ENCODE peak calls at places on chromosome 3, in seven cellular contexts. One of them, this sample, is unnamed.

GRCh38 chr3:189908646-189909045 is 212.1 kb downstream of the P3H2 start:
- DNase-seq in T-cell: no peak
- DNase-seq in HTR-8/SVneo: no peak
- DNase-seq in transverse colon: no peak
- DNase-seq in CD4-positive, alpha-beta T cell: no peak
- DNase-seq in T follicular helper cell: no peak
- DNase-seq in non-pigmented ciliary epithelial cell: peak
- DNase-seq in this sample: no peak

GRCh38 chr3:77562089-77562488 is 522.2 kb downstream of the ROBO2 start:
- DNase-seq in HTR-8/SVneo: no peak
- DNase-seq in CD4-positive, alpha-beta T cell: no peak
- DNase-seq in non-pigmented ciliary epithelial cell: no peak
- DNase-seq in T follicular helper cell: no peak
- DNase-seq in transverse colon: no peak
- DNase-seq in T-cell: no peak
- DNase-seq in this sample: no peak

GRCh38 chr3:33722626-33723370 is 4.7 kb upstream of the CLASP2 start:
- DNase-seq in T follicular helper cell: no peak
- DNase-seq in HTR-8/SVneo: no peak
- DNase-seq in T-cell: no peak
- DNase-seq in CD4-positive, alpha-beta T cell: no peak
- DNase-seq in non-pigmented ciliary epithelial cell: no peak
- DNase-seq in transverse colon: no peak
- DNase-seq in this sample: no peak

GRCh38 chr3:195095704-195096036 is 175.3 kb downstream of the XXYLT1 start:
- DNase-seq in HTR-8/SVneo: no peak
- DNase-seq in non-pigmented ciliary epithelial cell: no peak
- DNase-seq in T-cell: no peak
- DNase-seq in T follicular helper cell: no peak
- DNase-seq in CD4-positive, alpha-beta T cell: no peak
- DNase-seq in transverse colon: no peak
- DNase-seq in this sample: no peak

GRCh38 chr3:117630885-117631284 is 921.3 kb downstream of the TUSC7 start:
- DNase-seq in non-pigmented ciliary epithelial cell: no peak
- DNase-seq in transverse colon: no peak
- DNase-seq in CD4-positive, alpha-beta T cell: no peak
- DNase-seq in T follicular helper cell: no peak
- DNase-seq in HTR-8/SVneo: no peak
- DNase-seq in T-cell: no peak
- DNase-seq in this sample: no peak

GRCh38 chr3:197472151-197472550 is 83.6 kb downstream of the BDH1 start:
- DNase-seq in transverse colon: no peak
- DNase-seq in HTR-8/SVneo: no peak
- DNase-seq in T follicular helper cell: no peak
- DNase-seq in non-pigmented ciliary epithelial cell: no peak
- DNase-seq in T-cell: no peak
- DNase-seq in CD4-positive, alpha-beta T cell: no peak
- DNase-seq in this sample: no peak

GRCh38 chr3:31981206-31982181 is at the start of the genes OSBPL10 and ZNF860:
- DNase-seq in HTR-8/SVneo: peak
- DNase-seq in CD4-positive, alpha-beta T cell: peak
- DNase-seq in non-pigmented ciliary epithelial cell: peak
- DNase-seq in transverse colon: peak
- DNase-seq in T-cell: peak
- DNase-seq in T follicular helper cell: no peak
- DNase-seq in this sample: no peak

GRCh38 chr3:89635137-89635536 is 527.7 kb downstream of the EPHA3 start:
- DNase-seq in non-pigmented ciliary epithelial cell: no peak
- DNase-seq in transverse colon: no peak
- DNase-seq in HTR-8/SVneo: no peak
- DNase-seq in T-cell: no peak
- DNase-seq in T follicular helper cell: no peak
- DNase-seq in CD4-positive, alpha-beta T cell: no peak
- DNase-seq in this sample: no peak

GRCh38 chr3:57080171-57080570 is 19.7 kb downstream of the SPATA12 start:
- DNase-seq in T-cell: no peak
- DNase-seq in HTR-8/SVneo: no peak
- DNase-seq in transverse colon: no peak
- DNase-seq in non-pigmented ciliary epithelial cell: no peak
- DNase-seq in T follicular helper cell: no peak
- DNase-seq in CD4-positive, alpha-beta T cell: no peak
- DNase-seq in this sample: no peak

GRCh38 chr3:62109534-62109933 is 263.8 kb downstream of the FEZF2 start:
- DNase-seq in non-pigmented ciliary epithelial cell: peak
- DNase-seq in T-cell: no peak
- DNase-seq in HTR-8/SVneo: peak
- DNase-seq in transverse colon: no peak
- DNase-seq in CD4-positive, alpha-beta T cell: no peak
- DNase-seq in T follicular helper cell: no peak
- DNase-seq in this sample: no peak

GRCh38 chr3:48468329-48468731 is 21.8 kb downstream of the ATRIP start:
- DNase-seq in transverse colon: peak
- DNase-seq in T follicular helper cell: no peak
- DNase-seq in CD4-positive, alpha-beta T cell: no peak
- DNase-seq in HTR-8/SVneo: no peak
- DNase-seq in non-pigmented ciliary epithelial cell: no peak
- DNase-seq in T-cell: no peak
- DNase-seq in this sample: no peak

GRCh38 chr3:191123231-191123630 is 75.8 kb upstream of the OSTN start:
- DNase-seq in transverse colon: no peak
- DNase-seq in T-cell: no peak
- DNase-seq in non-pigmented ciliary epithelial cell: no peak
- DNase-seq in CD4-positive, alpha-beta T cell: no peak
- DNase-seq in HTR-8/SVneo: no peak
- DNase-seq in T follicular helper cell: no peak
- DNase-seq in this sample: no peak

GRCh38 chr3:24829011-24829581 is 334.4 kb upstream of the THRB start:
- DNase-seq in transverse colon: peak
- DNase-seq in T follicular helper cell: no peak
- DNase-seq in T-cell: no peak
- DNase-seq in HTR-8/SVneo: no peak
- DNase-seq in non-pigmented ciliary epithelial cell: no peak
- DNase-seq in CD4-positive, alpha-beta T cell: no peak
- DNase-seq in this sample: no peak

GRCh38 chr3:39148116-39149058 is 5.0 kb downstream of the CSRNP1 start:
- DNase-seq in T follicular helper cell: no peak
- DNase-seq in T-cell: no peak
- DNase-seq in non-pigmented ciliary epithelial cell: no peak
- DNase-seq in CD4-positive, alpha-beta T cell: peak
- DNase-seq in transverse colon: peak
- DNase-seq in HTR-8/SVneo: no peak
- DNase-seq in this sample: no peak

GRCh38 chr3:111277226-111277625 is 205.6 kb downstream of the NECTIN3 start:
- DNase-seq in HTR-8/SVneo: peak
- DNase-seq in T-cell: no peak
- DNase-seq in T follicular helper cell: no peak
- DNase-seq in transverse colon: no peak
- DNase-seq in non-pigmented ciliary epithelial cell: no peak
- DNase-seq in CD4-positive, alpha-beta T cell: no peak
- DNase-seq in this sample: no peak

GRCh38 chr3:125967156-125967555 is 1.8 kb upstream of the ROPN1B start:
- DNase-seq in T follicular helper cell: no peak
- DNase-seq in CD4-positive, alpha-beta T cell: no peak
- DNase-seq in non-pigmented ciliary epithelial cell: no peak
- DNase-seq in transverse colon: no peak
- DNase-seq in T-cell: no peak
- DNase-seq in HTR-8/SVneo: no peak
- DNase-seq in this sample: no peak

GRCh38 chr3:66039590-66039887 is 821 bp upstream of the MAGI1 start:
- DNase-seq in HTR-8/SVneo: no peak
- DNase-seq in CD4-positive, alpha-beta T cell: no peak
- DNase-seq in non-pigmented ciliary epithelial cell: no peak
- DNase-seq in T follicular helper cell: no peak
- DNase-seq in T-cell: no peak
- DNase-seq in transverse colon: peak
- DNase-seq in this sample: no peak

GRCh38 chr3:128999104-128999503 is 2.0 kb upstream of the EFCC1 start:
- DNase-seq in HTR-8/SVneo: no peak
- DNase-seq in transverse colon: no peak
- DNase-seq in non-pigmented ciliary epithelial cell: no peak
- DNase-seq in CD4-positive, alpha-beta T cell: no peak
- DNase-seq in T follicular helper cell: no peak
- DNase-seq in T-cell: no peak
- DNase-seq in this sample: no peak

GRCh38 chr3:152745677-152746076 is 89.3 kb upstream of the P2RY1 start:
- DNase-seq in T follicular helper cell: no peak
- DNase-seq in CD4-positive, alpha-beta T cell: no peak
- DNase-seq in transverse colon: no peak
- DNase-seq in HTR-8/SVneo: no peak
- DNase-seq in non-pigmented ciliary epithelial cell: no peak
- DNase-seq in T-cell: no peak
- DNase-seq in this sample: no peak

GRCh38 chr3:46921871-46922271 is 44.4 kb downstream of the PTH1R start:
- DNase-seq in T-cell: no peak
- DNase-seq in HTR-8/SVneo: no peak
- DNase-seq in CD4-positive, alpha-beta T cell: no peak
- DNase-seq in transverse colon: peak
- DNase-seq in non-pigmented ciliary epithelial cell: no peak
- DNase-seq in T follicular helper cell: no peak
- DNase-seq in this sample: no peak

GRCh38 chr3:182711853-182712252 is 81.5 kb upstream of the ATP11B start:
- DNase-seq in T-cell: no peak
- DNase-seq in transverse colon: no peak
- DNase-seq in T follicular helper cell: no peak
- DNase-seq in CD4-positive, alpha-beta T cell: no peak
- DNase-seq in non-pigmented ciliary epithelial cell: no peak
- DNase-seq in HTR-8/SVneo: no peak
- DNase-seq in this sample: no peak

GRCh38 chr3:47421741-47422649 is 41.2 kb downstream of the PTPN23 start:
- DNase-seq in non-pigmented ciliary epithelial cell: no peak
- DNase-seq in transverse colon: peak
- DNase-seq in T-cell: no peak
- DNase-seq in CD4-positive, alpha-beta T cell: no peak
- DNase-seq in HTR-8/SVneo: peak
- DNase-seq in T follicular helper cell: no peak
- DNase-seq in this sample: no peak

GRCh38 chr3:152737021-152737908 is 97.7 kb upstream of the P2RY1 start:
- DNase-seq in T follicular helper cell: no peak
- DNase-seq in non-pigmented ciliary epithelial cell: peak
- DNase-seq in CD4-positive, alpha-beta T cell: no peak
- DNase-seq in HTR-8/SVneo: no peak
- DNase-seq in T-cell: no peak
- DNase-seq in transverse colon: no peak
- DNase-seq in this sample: no peak

GRCh38 chr3:156816794-156817741 is 9.1 kb upstream of the LEKR1 start:
- DNase-seq in transverse colon: peak
- DNase-seq in T follicular helper cell: peak
- DNase-seq in non-pigmented ciliary epithelial cell: no peak
- DNase-seq in T-cell: peak
- DNase-seq in HTR-8/SVneo: peak
- DNase-seq in CD4-positive, alpha-beta T cell: peak
- DNase-seq in this sample: peak

GRCh38 chr3:155362808-155363689 is 69.6 kb upstream of the STRIT1 start:
- DNase-seq in transverse colon: no peak
- DNase-seq in HTR-8/SVneo: no peak
- DNase-seq in CD4-positive, alpha-beta T cell: no peak
- DNase-seq in T follicular helper cell: no peak
- DNase-seq in T-cell: no peak
- DNase-seq in non-pigmented ciliary epithelial cell: no peak
- DNase-seq in this sample: no peak

GRCh38 chr3:11059090-11059798 is 66.7 kb downstream of the SLC6A1 start:
- DNase-seq in T follicular helper cell: no peak
- DNase-seq in CD4-positive, alpha-beta T cell: no peak
- DNase-seq in HTR-8/SVneo: peak
- DNase-seq in non-pigmented ciliary epithelial cell: peak
- DNase-seq in T-cell: no peak
- DNase-seq in transverse colon: peak
- DNase-seq in this sample: peak

GRCh38 chr3:41580274-41580959 is 381.1 kb downstream of the CTNNB1 start:
- DNase-seq in transverse colon: no peak
- DNase-seq in HTR-8/SVneo: no peak
- DNase-seq in T follicular helper cell: no peak
- DNase-seq in non-pigmented ciliary epithelial cell: no peak
- DNase-seq in T-cell: no peak
- DNase-seq in CD4-positive, alpha-beta T cell: no peak
- DNase-seq in this sample: no peak

GRCh38 chr3:185708392-185708791 is 116.5 kb downstream of the IGF2BP2 start:
- DNase-seq in T-cell: no peak
- DNase-seq in T follicular helper cell: no peak
- DNase-seq in non-pigmented ciliary epithelial cell: no peak
- DNase-seq in CD4-positive, alpha-beta T cell: no peak
- DNase-seq in HTR-8/SVneo: no peak
- DNase-seq in transverse colon: no peak
- DNase-seq in this sample: no peak

GRCh38 chr3:125357032-125357658 is 18.0 kb downstream of the ZNF148 start:
- DNase-seq in transverse colon: peak
- DNase-seq in T-cell: peak
- DNase-seq in T follicular helper cell: peak
- DNase-seq in HTR-8/SVneo: no peak
- DNase-seq in CD4-positive, alpha-beta T cell: peak
- DNase-seq in non-pigmented ciliary epithelial cell: no peak
- DNase-seq in this sample: no peak

GRCh38 chr3:194536883-194537637 is 50.3 kb upstream of the ATP13A3 start:
- DNase-seq in HTR-8/SVneo: no peak
- DNase-seq in CD4-positive, alpha-beta T cell: no peak
- DNase-seq in T-cell: no peak
- DNase-seq in transverse colon: peak
- DNase-seq in non-pigmented ciliary epithelial cell: no peak
- DNase-seq in T follicular helper cell: no peak
- DNase-seq in this sample: no peak

GRCh38 chr3:186519021-186519658 is 25.0 kb downstream of the CRYGS start:
- DNase-seq in non-pigmented ciliary epithelial cell: no peak
- DNase-seq in transverse colon: no peak
- DNase-seq in HTR-8/SVneo: no peak
- DNase-seq in CD4-positive, alpha-beta T cell: peak
- DNase-seq in T follicular helper cell: peak
- DNase-seq in T-cell: peak
- DNase-seq in this sample: peak

GRCh38 chr3:31041161-31041978 is 146.9 kb upstream of the GADL1 start:
- DNase-seq in T-cell: no peak
- DNase-seq in non-pigmented ciliary epithelial cell: peak
- DNase-seq in transverse colon: no peak
- DNase-seq in CD4-positive, alpha-beta T cell: no peak
- DNase-seq in T follicular helper cell: no peak
- DNase-seq in HTR-8/SVneo: peak
- DNase-seq in this sample: no peak

GRCh38 chr3:23203651-23204111 is 554 bp downstream of the UBE2E2 start:
- DNase-seq in HTR-8/SVneo: peak
- DNase-seq in T follicular helper cell: no peak
- DNase-seq in non-pigmented ciliary epithelial cell: no peak
- DNase-seq in transverse colon: peak
- DNase-seq in T-cell: peak
- DNase-seq in CD4-positive, alpha-beta T cell: no peak
- DNase-seq in this sample: no peak

GRCh38 chr3:160403028-160403545 is 3.6 kb downstream of the SMC4 start:
- DNase-seq in CD4-positive, alpha-beta T cell: no peak
- DNase-seq in T follicular helper cell: no peak
- DNase-seq in transverse colon: no peak
- DNase-seq in non-pigmented ciliary epithelial cell: no peak
- DNase-seq in T-cell: no peak
- DNase-seq in HTR-8/SVneo: no peak
- DNase-seq in this sample: no peak

This sample was measured in stimulated activated effector memory CD8-positive, alpha-beta T cell treated with anti-CD3 and anti-CD28 coated beads, Interleukin-12 subunit alpha, Interleukin-12 subunit beta, amount 100 ng/mL, for 72 hours.